ENCODE peak calls at places on chromosomes 1 and 21, in seven cellular contexts. F, W, R, J, Y, E and O are unnamed samples.

GRCh38 chr1:241396747-241397691 is 40.0 kb upstream of the RGS7 start:
- DNase-seq in F (peak), W (no peak), R (no peak), J (no peak), Y (no peak), E (no peak), O (no peak)

GRCh38 chr1:201224671-201225400 is 34.2 kb downstream of the IGFN1 start:
- DNase-seq in F (no peak), W (no peak), R (no peak), J (peak), Y (no peak), E (no peak), O (no peak)

GRCh38 chr1:193786041-193786440 is 599.6 kb upstream of the B3GALT2 start:
- DNase-seq in F (peak), W (no peak), R (no peak), J (no peak), Y (no peak), E (no peak), O (no peak)

GRCh38 chr1:222140206-222140605 is 398.3 kb upstream of the DUSP10 start:
- DNase-seq in F (no peak), W (no peak), R (no peak), J (no peak), Y (no peak), E (no peak), O (no peak)

GRCh38 chr1:15876357-15876756 is 28.9 kb downstream of the SPEN start:
- DNase-seq in F (no peak), W (no peak), R (no peak), J (no peak), Y (no peak), E (no peak), O (no peak)

GRCh38 chr1:22694172-22694571 is 16.5 kb upstream of the EPHB2 start:
- DNase-seq in F (no peak), W (no peak), R (no peak), J (no peak), Y (no peak), E (no peak), O (no peak)

GRCh38 chr1:230186003-230186863 is 119.2 kb downstream of the GALNT2 start:
- DNase-seq in F (peak), W (no peak), R (no peak), J (peak), Y (peak), E (peak), O (no peak)

GRCh38 chr1:115331531-115332331 is 6.3 kb downstream of the NGF start:
- DNase-seq in F (peak), W (no peak), R (no peak), J (peak), Y (no peak), E (no peak), O (no peak)

GRCh38 chr1:36351222-36351977 is 28.0 kb upstream of the EVA1B start:
- DNase-seq in F (peak), W (no peak), R (no peak), J (peak), Y (no peak), E (no peak), O (no peak)

GRCh38 chr1:55275151-55275748 is 60.1 kb upstream of the USP24 start:
- DNase-seq in F (no peak), W (no peak), R (no peak), J (peak), Y (no peak), E (no peak), O (no peak)

GRCh38 chr1:115076384-115076906 is 12.9 kb downstream of the TSPAN2 start:
- DNase-seq in F (peak), W (no peak), R (no peak), J (peak), Y (no peak), E (no peak), O (no peak)

GRCh38 chr21:44522753-44523204 is 17.2 kb downstream of the KRTAP10-1 start:
- DNase-seq in F (no peak), W (no peak), R (no peak), J (no peak), Y (no peak), E (no peak), O (no peak)

GRCh38 chr1:29591601-29592260 is 355.4 kb downstream of the PTPRU start:
- DNase-seq in F (no peak), W (no peak), R (no peak), J (no peak), Y (no peak), E (no peak), O (no peak)

GRCh38 chr1:229092377-229093257 is 178.3 kb upstream of the RAB4A start:
- DNase-seq in F (no peak), W (peak), R (no peak), J (no peak), Y (no peak), E (no peak), O (peak)

GRCh38 chr1:224873645-224874369 is 55.7 kb upstream of the DNAH14 start:
- DNase-seq in F (peak), W (no peak), R (no peak), J (peak), Y (no peak), E (no peak), O (no peak)

GRCh38 chr1:37315236-37315870 is 159.0 kb upstream of the ZC3H12A start:
- DNase-seq in F (no peak), W (no peak), R (no peak), J (no peak), Y (no peak), E (no peak), O (no peak)

GRCh38 chr1:6418668-6419396 is 887 bp downstream of the HES2 start:
- DNase-seq in F (peak), W (no peak), R (no peak), J (no peak), Y (no peak), E (no peak), O (no peak)
- H3K4me3 ChIP-seq in F (no peak), W (no peak), R (no peak), J (no peak), Y (no peak), E (no peak), O (no peak)

DNA sequence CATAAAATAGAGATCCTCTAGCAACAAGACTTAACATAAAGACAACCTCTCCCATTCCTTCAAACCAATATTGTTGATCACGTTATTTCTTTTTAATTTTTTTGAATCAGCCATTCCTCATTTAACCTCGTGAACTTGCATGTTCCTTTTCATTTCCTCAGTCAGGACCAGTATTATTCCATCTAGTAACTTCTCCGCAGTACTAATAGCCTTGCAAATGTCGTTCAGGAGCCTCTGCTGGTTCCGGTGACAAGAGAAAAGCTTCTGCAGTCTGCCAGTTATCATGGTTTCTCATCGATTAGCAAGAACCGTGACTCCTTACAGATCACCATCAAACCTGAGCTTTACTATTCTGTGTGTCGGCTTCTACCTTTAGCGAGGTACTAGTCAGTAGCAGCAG is 3.0 kb downstream of the APP start:
- DNase-seq in F (no peak), W (no peak), R (no peak), J (no peak), Y (no peak), E (no peak), O (no peak)
- H3K4me3 ChIP-seq in F (no peak), W (no peak), R (no peak), J (no peak), Y (peak), E (peak), O (no peak)

DNA sequence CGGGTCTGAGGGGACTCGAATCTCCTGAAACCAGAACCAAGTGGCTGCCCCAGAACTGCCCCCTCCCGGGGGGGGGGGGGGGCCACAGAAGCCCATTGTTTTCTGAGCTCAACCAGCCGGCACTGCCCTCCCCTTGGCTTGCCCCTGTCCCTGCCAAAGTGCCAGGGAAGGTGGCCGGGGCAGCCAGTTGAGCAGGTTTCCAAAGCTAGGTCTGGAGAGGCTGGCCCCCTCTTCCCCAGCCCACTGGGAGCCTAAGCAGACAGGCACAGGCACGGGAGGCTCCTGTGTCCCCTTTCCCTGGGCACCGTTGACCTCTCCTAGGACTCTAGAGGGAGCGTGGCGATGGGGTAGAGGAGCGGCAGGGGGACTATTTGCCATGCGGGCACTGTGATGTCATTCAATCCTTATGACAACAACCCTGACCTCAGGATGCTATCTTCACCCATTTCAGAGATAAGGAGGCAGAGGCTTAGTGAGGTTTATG is 35.1 kb downstream of the RAP1GAP start:
- DNase-seq in F (no peak), W (no peak), R (no peak), J (no peak), Y (no peak), E (no peak), O (no peak)
- H3K4me3 ChIP-seq in F (no peak), W (no peak), R (no peak), J (no peak), Y (no peak), E (no peak), O (no peak)

DNA sequence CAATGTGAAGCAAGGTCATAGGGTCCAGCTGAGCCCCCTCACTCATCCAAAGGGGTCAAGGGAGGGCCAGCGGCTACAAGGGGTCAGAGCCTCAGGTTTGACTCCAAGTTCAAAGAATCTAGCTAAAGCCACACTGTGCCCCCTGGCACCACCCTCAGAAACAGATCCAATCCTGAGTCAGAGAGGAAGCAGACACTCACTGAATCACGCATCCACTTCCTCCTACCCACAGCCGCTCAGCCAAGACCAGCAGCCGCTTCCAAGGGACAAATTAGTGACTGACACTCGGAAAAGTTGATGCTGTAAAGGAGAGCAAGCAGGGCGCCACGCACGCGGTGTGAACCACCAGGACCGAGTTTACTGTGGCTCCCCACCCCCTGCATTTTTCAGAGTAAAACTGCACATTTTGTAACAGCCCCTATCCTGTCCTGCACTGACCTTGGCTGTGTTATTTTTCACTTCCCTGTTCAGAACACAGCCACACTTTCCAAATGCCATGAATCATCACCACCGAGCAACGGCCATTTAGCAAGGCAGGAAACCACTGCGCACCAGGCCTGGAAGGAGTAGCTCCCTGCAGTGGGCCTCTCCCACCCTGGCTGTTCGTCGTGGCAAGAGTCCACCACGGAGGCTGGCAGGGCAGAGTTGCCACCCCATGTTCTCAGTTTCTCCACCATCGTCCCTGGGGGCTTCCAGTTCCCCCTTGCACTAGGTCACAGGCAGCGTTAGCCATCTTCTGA is 147.8 kb downstream of the TOMM20 start:
- DNase-seq in F (peak), W (peak), R (peak), J (peak), Y (peak), E (peak), O (no peak)
- H3K4me3 ChIP-seq in F (peak), W (no peak), R (no peak), J (no peak), Y (peak), E (peak), O (no peak)

GRCh38 chr1:203273869-203274602 is 31.3 kb upstream of the BTG2 start:
- DNase-seq in F (no peak), W (peak), R (no peak), J (no peak), Y (peak), E (no peak), O (no peak)
- H3K4me3 ChIP-seq in F (no peak), W (peak), R (peak), J (no peak), Y (peak), E (peak), O (no peak)